ENCODE peak calls at places on chromosomes 13 and 19, in nine cellular contexts. T is brain microvascular endothelial cell, I is fibroblast of pulmonary artery, D is NB4, E is stomach, G is fibroblast of mammary gland, W is fibroblast of villous mesenchyme, Q is tibial nerve, J is heart right ventricle. U is an unnamed sample.

GRCh38 chr13:35855531-35856019 is 275.6 kb downstream of the DCLK1 start:
- DNase-seq in W (no peak), I (peak), G (peak), Q (no peak), T (no peak), D (no peak), E (no peak), J (no peak), U (peak)

GRCh38 chr19:53076984-53077383 is 26.2 kb downstream of the ZNF160 start:
- DNase-seq in I (peak), E (no peak), W (peak), G (peak), Q (peak), J (peak), T (peak), D (peak), U (peak)

GRCh38 chr13:56886398-56886797 is 254.3 kb upstream of the PRR20A start:
- DNase-seq in E (no peak), J (no peak), G (no peak), W (no peak), D (no peak), T (no peak), I (no peak), Q (no peak), U (no peak)

GRCh38 chr13:109951491-109951890 is 165.1 kb upstream of the IRS2 start:
- DNase-seq in J (no peak), Q (no peak), W (no peak), I (no peak), D (no peak), G (no peak), E (no peak), T (no peak), U (no peak)

GRCh38 chr13:50267917-50268316 is 252.7 kb downstream of the KCNRG start:
- DNase-seq in Q (no peak), I (no peak), W (no peak), J (no peak), G (no peak), D (no peak), E (peak), T (no peak), U (no peak)

GRCh38 chr13:94706101-94706853 is 6.1 kb downstream of the SOX21 start:
- DNase-seq in E (no peak), J (no peak), G (no peak), D (no peak), W (no peak), T (no peak), I (no peak), Q (no peak), U (no peak)

GRCh38 chr13:22828081-22828480 is 352.7 kb upstream of the SGCG start:
- DNase-seq in G (peak), D (no peak), W (peak), T (no peak), E (no peak), Q (no peak), J (no peak), I (no peak), U (peak)

GRCh38 chr19:7818806-7819205 is 11.2 kb upstream of the EVI5L start:
- DNase-seq in I (no peak), D (no peak), E (no peak), G (no peak), J (no peak), W (no peak), T (no peak), Q (no peak), U (no peak)

GRCh38 chr19:12513531-12514061 is 29.0 kb upstream of the ZNF709 start:
- DNase-seq in T (no peak), Q (no peak), D (no peak), W (no peak), E (no peak), G (no peak), J (no peak), I (no peak), U (no peak)

GRCh38 chr19:45919678-45920077 is 5.1 kb upstream of the NANOS2 start:
- DNase-seq in G (no peak), Q (no peak), E (no peak), I (no peak), J (no peak), W (no peak), D (no peak), T (no peak), U (no peak)

GRCh38 chr13:19959141-19959830 is 759 bp downstream of the ZMYM2 start:
- DNase-seq in W (peak), T (peak), Q (peak), D (peak), I (peak), E (peak), J (peak), G (peak), U (no peak)

GRCh38 chr13:29676535-29676934 is 81.0 kb upstream of the SLC7A1 start:
- DNase-seq in G (peak), E (no peak), J (no peak), T (peak), Q (no peak), W (no peak), D (no peak), I (peak), U (no peak)

GRCh38 chr19:46787331-46788100 is 878 bp downstream of the SLC1A5 start:
- DNase-seq in Q (peak), D (peak), I (peak), W (peak), T (peak), E (peak), J (peak), G (peak), U (no peak)

GRCh38 chr19:42098781-42099180 is 22.8 kb downstream of the ZNF574 start:
- DNase-seq in J (no peak), G (no peak), I (no peak), D (no peak), E (no peak), T (no peak), W (no peak), Q (no peak), U (no peak)

GRCh38 chr19:17338440-17339078 is 1.2 kb downstream of the GTPBP3 start:
- DNase-seq in J (no peak), I (no peak), G (no peak), E (no peak), W (no peak), D (no peak), Q (no peak), T (no peak), U (no peak)

GRCh38 chr13:45500492-45501174 is 35.9 kb downstream of the COG3 start:
- DNase-seq in E (no peak), D (peak), T (peak), J (no peak), Q (no peak), G (peak), I (peak), W (peak), U (peak)

GRCh38 chr19:27774337-27774736 is 1438.6 kb downstream of the UQCRFS1 start:
- DNase-seq in E (no peak), Q (no peak), I (no peak), D (peak), T (no peak), W (no peak), G (no peak), J (no peak), U (no peak)

GRCh38 chr19:29375429-29376093 is 150.2 kb upstream of the VSTM2B start:
- DNase-seq in E (peak), D (no peak), G (no peak), I (no peak), W (no peak), T (no peak), J (no peak), Q (no peak), U (no peak)

GRCh38 chr13:48818495-48818961 is 157.2 kb upstream of the FNDC3A start:
- DNase-seq in J (no peak), W (peak), I (peak), Q (no peak), D (no peak), T (peak), E (no peak), G (peak), U (peak)

GRCh38 chr19:19860756-19861390 is 4.8 kb upstream of the ZNF253 start:
- DNase-seq in I (no peak), Q (no peak), J (peak), T (no peak), G (no peak), E (no peak), D (no peak), W (no peak), U (no peak)

GRCh38 chr13:94480672-94481145 is 1.2 kb upstream of the DCT start:
- DNase-seq in D (peak), Q (peak), W (no peak), T (no peak), E (no peak), J (no peak), G (peak), I (peak), U (no peak)

GRCh38 chr19:30449673-30450072 is 77.5 kb downstream of the ZNF536 start:
- DNase-seq in D (no peak), Q (no peak), I (no peak), E (no peak), T (no peak), W (no peak), J (no peak), G (no peak), U (no peak)

GRCh38 chr19:10718205-10719196 is 622 bp downstream of the DNM2 start:
- DNase-seq in E (peak), W (peak), T (no peak), J (no peak), Q (no peak), G (peak), D (peak), I (peak), U (no peak)

GRCh38 chr13:99303863-99304521 is 3.2 kb downstream of the GPR183 start:
- DNase-seq in W (no peak), D (peak), E (no peak), I (no peak), Q (no peak), T (no peak), G (no peak), J (no peak), U (no peak)
- H3K4me3 ChIP-seq in W (no peak), D (no peak), E (peak), I (no peak), Q (peak), T (no peak), G (no peak), J (no peak), U (no peak)

GRCh38 chr19:3019211-3019854 is 9.7 kb downstream of the TLE2 start:
- DNase-seq in E (no peak), G (no peak), T (no peak), W (no peak), Q (no peak), J (no peak), I (no peak), D (no peak), U (no peak)
- TF ChIP-seq CTCF in E (no peak), G (no peak), T (no peak), W (no peak), Q (no peak), J (no peak), I (no peak), D (no peak), U (no peak)

GRCh38 chr13:74070513-74070912 is 63.7 kb downstream of the KLF12 start:
- DNase-seq in E (no peak), D (no peak), I (no peak), J (no peak), W (no peak), G (no peak), Q (no peak), T (no peak), U (no peak)
- H3K4me3 ChIP-seq in E (no peak), D (no peak), I (no peak), J (no peak), W (no peak), G (no peak), Q (no peak), T (no peak), U (no peak)

GRCh38 chr13:101838305-101838835 is 385.9 kb downstream of the ITGBL1 start:
- DNase-seq in G (peak), J (no peak), E (no peak), W (peak), I (no peak), D (no peak), T (no peak), Q (no peak), U (no peak)

GRCh38 chr13:101841687-101842086 is 389.2 kb downstream of the ITGBL1 start:
- DNase-seq in J (no peak), I (no peak), W (no peak), D (no peak), Q (no peak), G (no peak), T (no peak), E (no peak), U (no peak)

GRCh38 chr13:101835920-101836319 is 383.4 kb downstream of the ITGBL1 start:
- DNase-seq in Q (no peak), T (no peak), D (no peak), I (no peak), J (no peak), W (no peak), E (no peak), G (no peak), U (no peak)
- TF ChIP-seq CTCF in Q (no peak), T (no peak), D (no peak), I (no peak), J (no peak), W (no peak), E (no peak), G (no peak), U (no peak)

DNA sequence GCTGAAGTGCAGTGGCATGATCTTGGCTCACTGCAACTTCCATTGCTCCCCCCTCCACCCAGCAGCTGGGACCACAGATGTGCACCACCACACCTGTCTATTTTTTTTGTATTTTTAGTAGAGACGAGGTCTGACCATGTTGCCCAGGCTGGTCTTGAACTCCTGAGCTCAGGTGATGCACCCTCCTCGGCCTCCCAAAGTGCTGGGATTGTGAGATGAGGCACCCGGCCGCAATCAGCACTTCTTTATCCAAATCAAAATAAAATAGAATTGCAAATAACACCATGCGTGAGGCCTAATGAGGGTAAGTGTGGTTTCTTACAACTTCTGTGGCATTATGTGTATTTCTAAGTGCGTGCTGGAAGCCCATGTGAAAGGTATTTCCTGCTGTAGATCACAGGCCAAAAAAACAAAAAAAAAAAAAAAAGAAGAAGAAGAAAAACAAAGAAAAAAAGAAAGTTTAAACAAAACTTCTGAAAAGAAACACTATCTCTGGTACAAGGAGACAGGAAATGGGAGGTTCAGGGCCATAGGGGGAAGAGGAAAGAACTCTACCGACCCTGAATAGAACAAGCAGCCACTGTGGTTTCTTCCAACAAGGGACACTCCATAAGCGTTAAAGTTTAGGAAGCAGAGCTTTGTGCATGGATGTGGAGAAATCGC is 3.0 kb upstream of the GRAMD1A start:
- DNase-seq in J (no peak), D (peak), W (no peak), I (peak), Q (no peak), G (no peak), T (no peak), E (no peak), U (no peak)
- H3K4me3 ChIP-seq in J (no peak), D (no peak), W (no peak), I (no peak), Q (no peak), G (no peak), T (no peak), E (no peak), U (no peak)